ENCODE peak calls at places on chromosomes 13 and 19, in ten cellular contexts. G is dorsolateral prefrontal cortex; A is activated B cell treated with CpG ODN at 0.5 μM for 24 hours; Z is GM23338; U is MM.1S; V is mammary epithelial cell; Q is astrocyte; F is fibroblast of mammary gland; S is neural progenitor cell; L is CD4-positive, alpha-beta T cell. T is an unnamed sample.

GRCh38 chr19:12667903-12668302 is 1.3 kb downstream of the WDR83 start:
- DNase-seq in Z (no peak), V (no peak), S (no peak), F (no peak), U (no peak), Q (no peak), G (no peak), A (no peak), L (no peak), T (no peak)

GRCh38 chr13:32212420-32212819 is 102.7 kb downstream of the ZAR1L start:
- DNase-seq in A (no peak), V (peak), F (peak), U (no peak), L (no peak), Q (peak), S (no peak), Z (no peak), G (no peak), T (no peak)

GRCh38 chr19:48768989-48769713 is 13.8 kb downstream of the FGF21 start:
- DNase-seq in U (no peak), Q (peak), L (no peak), S (no peak), V (no peak), G (no peak), A (no peak), F (no peak), Z (no peak), T (no peak)

GRCh38 chr19:14048439-14049153 is 13.3 kb downstream of the PALM3 start:
- DNase-seq in F (peak), A (peak), Q (no peak), V (peak), L (peak), G (no peak), Z (peak), U (peak), S (peak), T (peak)

GRCh38 chr13:36352350-36352749 is 6.2 kb upstream of the SPART start:
- DNase-seq in S (no peak), L (no peak), F (peak), Q (peak), Z (no peak), U (no peak), V (no peak), A (no peak), G (no peak), T (no peak)

GRCh38 chr19:19562665-19563347 is 24.7 kb downstream of the CILP2 start:
- DNase-seq in A (no peak), G (no peak), Z (peak), U (no peak), F (no peak), L (no peak), Q (no peak), V (no peak), S (peak), T (no peak)

GRCh38 chr19:15015946-15016542 is 33.2 kb upstream of the CASP14 start:
- DNase-seq in Z (peak), F (peak), L (no peak), Q (no peak), U (no peak), S (peak), A (no peak), V (peak), G (no peak), T (peak)

GRCh38 chr13:102361113-102361512 is 40.7 kb downstream of the FGF14 start:
- DNase-seq in L (no peak), S (no peak), F (no peak), U (no peak), A (no peak), V (no peak), G (no peak), Z (no peak), Q (no peak), T (no peak)

GRCh38 chr13:41788552-41788951 is 172.4 kb downstream of the VWA8 start:
- DNase-seq in G (no peak), Q (no peak), L (no peak), F (no peak), S (no peak), U (no peak), A (no peak), V (peak), Z (no peak), T (peak)

GRCh38 chr19:30662211-30662861 is 290.2 kb downstream of the ZNF536 start:
- DNase-seq in Q (peak), G (no peak), U (no peak), A (no peak), F (no peak), V (peak), L (no peak), S (no peak), Z (no peak), T (no peak)

GRCh38 chr19:34838753-34839431 is 65.9 kb upstream of the ZNF599 start:
- DNase-seq in Z (peak), G (no peak), Q (no peak), S (peak), A (no peak), V (peak), F (no peak), L (no peak), U (no peak), T (peak)

DNA sequence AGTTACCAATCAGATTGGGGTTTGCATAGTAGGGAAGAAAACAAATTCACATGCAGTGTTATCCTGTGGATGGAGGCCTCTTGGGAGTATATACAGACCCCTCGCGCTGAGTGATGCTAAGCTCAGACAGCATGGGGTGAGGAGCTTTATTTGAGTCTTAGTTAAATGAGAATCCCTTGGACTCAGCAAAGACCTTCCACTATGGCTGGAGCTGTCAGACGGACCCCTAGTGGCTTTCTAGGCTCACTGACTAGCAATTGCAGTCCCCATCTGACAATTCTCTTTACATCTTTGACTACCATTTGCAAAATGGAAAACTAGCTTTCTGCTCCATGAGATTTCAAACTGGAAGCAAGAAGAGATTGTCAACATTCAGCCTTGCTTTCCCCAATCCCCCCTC is 90.4 kb downstream of the STOML3 start:
- DNase-seq in F (no peak), U (no peak), L (no peak), G (no peak), A (no peak), Q (no peak), V (no peak), S (peak), Z (peak), T (no peak)
- TF ChIP-seq CTCF in F (peak), U (no peak), L (no peak), G (no peak), A (no peak), Q (peak), V (peak), S (peak), Z (peak), T (no peak)

GRCh38 chr13:29260684-29261083 is 334.8 kb downstream of the SLC7A1 start:
- DNase-seq in U (no peak), Q (no peak), A (no peak), Z (peak), V (no peak), G (no peak), F (no peak), L (no peak), S (no peak), T (no peak)
- TF ChIP-seq CTCF in U (no peak), Q (no peak), A (no peak), Z (peak), V (no peak), G (no peak), F (no peak), L (no peak), S (peak), T (no peak)

DNA sequence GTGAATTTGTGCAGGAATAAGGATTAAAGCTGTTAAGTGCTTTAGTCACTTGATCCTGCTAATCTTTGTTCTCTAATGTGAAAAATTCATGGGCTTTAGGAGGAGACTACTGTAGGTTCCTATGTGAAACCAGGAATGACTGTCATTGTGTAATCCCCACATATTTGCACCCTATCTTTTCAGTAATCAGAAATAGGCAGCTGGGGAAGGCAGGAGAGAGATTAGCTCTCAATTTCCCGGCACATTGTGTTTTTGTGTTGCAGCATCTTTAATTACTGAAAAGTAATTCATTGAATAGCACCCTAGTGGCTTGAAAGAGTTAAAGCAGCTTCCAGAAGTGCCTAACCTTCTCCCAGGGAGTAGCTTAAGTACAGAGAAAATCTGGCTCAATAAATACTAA is 282.9 kb downstream of the OLFM4 start:
- DNase-seq in G (no peak), Z (peak), U (no peak), S (peak), A (no peak), L (no peak), Q (no peak), F (no peak), V (no peak), T (no peak)
- TF ChIP-seq CTCF in G (no peak), Z (no peak), U (no peak), S (peak), A (no peak), L (no peak), Q (no peak), F (no peak), V (no peak), T (peak)

GRCh38 chr13:62162860-62163259 is 747.2 kb upstream of the PCDH20 start:
- DNase-seq in G (no peak), Z (no peak), F (no peak), U (no peak), S (no peak), V (no peak), L (no peak), Q (no peak), A (no peak), T (no peak)
- TF ChIP-seq CTCF in G (no peak), Z (no peak), F (no peak), U (no peak), S (no peak), V (no peak), L (no peak), Q (no peak), A (no peak), T (no peak)

GRCh38 chr13:49220035-49220855 is at the start of gene MLNR:
- DNase-seq in G (no peak), V (peak), Z (peak), S (peak), F (peak), A (peak), Q (peak), U (no peak), L (no peak), T (peak)
- TF ChIP-seq CTCF in G (no peak), V (no peak), Z (peak), S (peak), F (no peak), A (no peak), Q (no peak), U (no peak), L (no peak), T (peak)

GRCh38 chr19:39038098-39038497 is 5.7 kb upstream of the FBXO27 start:
- DNase-seq in Z (peak), L (no peak), S (peak), U (no peak), V (peak), F (peak), A (no peak), Q (no peak), G (no peak), T (peak)
- TF ChIP-seq CTCF in Z (peak), L (no peak), S (no peak), U (peak), V (no peak), F (peak), A (no peak), Q (no peak), G (no peak), T (no peak)

GRCh38 chr19:1070576-1070930 is 3.6 kb downstream of the ARHGAP45 start:
- DNase-seq in F (no peak), Q (no peak), L (no peak), V (no peak), U (no peak), G (no peak), S (peak), A (no peak), Z (peak), T (no peak)
- TF ChIP-seq CTCF in F (no peak), Q (no peak), L (no peak), V (no peak), U (no peak), G (no peak), S (peak), A (no peak), Z (peak), T (no peak)

GRCh38 chr13:110274687-110275086 is 32.3 kb downstream of the COL4A1 start:
- DNase-seq in Q (no peak), U (no peak), V (no peak), S (peak), A (no peak), G (no peak), F (no peak), L (no peak), Z (peak), T (no peak)
- TF ChIP-seq CTCF in Q (no peak), U (no peak), V (peak), S (peak), A (no peak), G (peak), F (peak), L (no peak), Z (peak), T (no peak)

GRCh38 chr19:496333-496634 is at the start of gene MADCAM1:
- DNase-seq in G (no peak), L (no peak), Q (no peak), F (no peak), A (no peak), U (no peak), V (no peak), Z (peak), S (no peak), T (no peak)

GRCh38 chr19:495047-495439 is 1.2 kb upstream of the MADCAM1 start:
- DNase-seq in U (no peak), F (no peak), S (no peak), Z (no peak), G (no peak), A (no peak), V (no peak), L (no peak), Q (no peak), T (no peak)

GRCh38 chr19:494171-495046 is 1.9 kb upstream of the MADCAM1 start:
- DNase-seq in Q (no peak), U (no peak), F (no peak), A (no peak), Z (peak), L (no peak), V (no peak), G (no peak), S (no peak), T (no peak)

GRCh38 chr19:497476-497860 is 1.2 kb downstream of the MADCAM1 start:
- DNase-seq in G (no peak), A (no peak), Q (no peak), F (no peak), V (no peak), U (no peak), S (no peak), L (no peak), Z (no peak), T (no peak)

GRCh38 chr19:495440-496332 is 600 bp upstream of the MADCAM1 start:
- DNase-seq in G (no peak), A (no peak), Q (peak), Z (peak), V (no peak), S (peak), U (no peak), L (peak), F (peak), T (peak)
- TF ChIP-seq CTCF in G (peak), A (no peak), Q (peak), Z (peak), V (peak), S (peak), U (peak), L (peak), F (peak), T (peak)

GRCh38 chr19:17023805-17024204 is 2.8 kb downstream of the CPAMD8 start:
- DNase-seq in G (no peak), V (no peak), F (no peak), A (no peak), U (no peak), S (no peak), L (no peak), Z (no peak), Q (no peak), T (no peak)
- TF ChIP-seq CTCF in G (no peak), V (no peak), F (no peak), A (no peak), U (no peak), S (no peak), L (no peak), Z (no peak), Q (no peak), T (no peak)

T was measured in endothelial cell.